ENCODE peak calls at places on chromosome 11, in five cellular contexts. F is SK-N-SH, G is HCT116, X is H1, E is sigmoid colon. P is an unnamed sample.

GRCh38 chr11:117414724-117415123 is 87.1 kb downstream of the CEP164 start:
- DNase-seq in F (no peak), G (no peak), X (no peak), E (peak; percentile 10), P (no peak)

GRCh38 chr11:19817265-19817851 is 104.7 kb downstream of the NAV2 start:
- DNase-seq in F (no peak), G (no peak), X (peak; percentile 77), E (no peak), P (no peak)

GRCh38 chr11:1931791-1932480 is 12.4 kb downstream of the TNNT3 start:
- DNase-seq in F (peak; percentile 38), G (no peak), X (no peak), E (no peak), P (no peak)

GRCh38 chr11:440065-441042 is 1.5 kb downstream of the ANO9 start:
- DNase-seq in F (peak; percentile 35), G (no peak), X (no peak), E (no peak), P (no peak)

GRCh38 chr11:61160487-61161189 is 588 bp downstream of the VPS37C start:
- DNase-seq in F (no peak), G (no peak), X (peak; percentile 55), E (no peak), P (no peak)

GRCh38 chr11:134266841-134267251 is 9.3 kb upstream of the GLB1L3 start:
- DNase-seq in F (no peak), G (no peak), X (no peak), E (no peak), P (peak; percentile 71)

GRCh38 chr11:31921066-31921465 is 109.9 kb upstream of the PAX6 start:
- DNase-seq in F (no peak), G (no peak), X (no peak), E (no peak), P (no peak)

GRCh38 chr11:58011771-58012170 is 11.9 kb upstream of the OR9Q1 start:
- DNase-seq in F (no peak), G (no peak), X (no peak), E (peak; percentile 29), P (no peak)

GRCh38 chr11:12496181-12497025 is 119.0 kb downstream of the PARVA start:
- DNase-seq in F (no peak), G (peak; percentile 18), X (peak; percentile 33), E (no peak), P (no peak)

GRCh38 chr11:70952171-70952570 is 300.2 kb downstream of the SHANK2 start:
- DNase-seq in F (no peak), G (no peak), X (no peak), E (no peak), P (peak; percentile 16)

GRCh38 chr11:116906479-116906878 is 69.1 kb upstream of the APOA1 start:
- DNase-seq in F (no peak), G (no peak), X (no peak), E (no peak), P (no peak)

DNA sequence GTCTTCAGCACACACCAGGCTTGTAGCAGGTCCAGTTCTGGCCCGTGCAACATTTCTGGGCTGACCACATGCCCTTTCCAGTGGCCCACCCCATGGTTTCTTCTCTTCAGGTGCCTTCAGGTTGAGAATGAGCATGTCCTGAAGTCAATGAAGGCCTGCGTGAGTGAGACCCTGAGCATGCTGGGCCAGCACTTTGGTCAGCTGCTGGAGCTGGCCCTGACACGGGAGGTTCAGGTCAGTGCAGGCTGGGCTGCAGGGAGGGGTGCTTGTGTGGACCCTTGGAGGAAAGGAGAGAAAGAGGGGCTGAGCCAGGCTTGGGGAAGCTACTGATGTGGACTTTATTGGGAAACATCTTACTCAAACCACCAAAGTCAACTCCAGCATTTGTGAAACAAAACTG is 63.5 kb downstream of the INSC start:
- DNase-seq in F (no peak), G (no peak), X (peak; percentile 11), E (no peak), P (no peak)
- TF ChIP-seq POLR2AphosphoS5 in F (no peak), G (no peak), X (no peak), E (no peak), P (no peak)

GRCh38 chr11:97367406-97368083 is 977.7 kb downstream of the JRKL start:
- DNase-seq in F (no peak), G (no peak), X (no peak), E (no peak), P (no peak)
- H3K9me3 ChIP-seq in F (peaks cover 3% of the 10 kb centered on the region), G (peaks cover 15% of the 10 kb centered on the region), X (no peaks in the 10 kb centered on the region), E (peaks cover 10% of the 10 kb centered on the region), P (no peaks in the 10 kb centered on the region)

GRCh38 chr11:114556135-114556534 is 3.5 kb downstream of the NXPE1 start:
- DNase-seq in F (no peak), G (no peak), X (no peak), E (no peak), P (no peak)
- H3K4me1 ChIP-seq in F (no peaks in the 10 kb centered on the region), G (no peaks in the 10 kb centered on the region), X (no peaks in the 10 kb centered on the region), E (no peaks in the 10 kb centered on the region), P (no peaks in the 10 kb centered on the region)

GRCh38 chr11:35170503-35170902 is 31.5 kb downstream of the CD44 start:
- DNase-seq in F (no peak), G (no peak), X (no peak), E (no peak), P (no peak)
- TF ChIP-seq POLR2AphosphoS5 in F (no peak), G (no peak), X (no peak), E (no peak), P (no peak)

DNA sequence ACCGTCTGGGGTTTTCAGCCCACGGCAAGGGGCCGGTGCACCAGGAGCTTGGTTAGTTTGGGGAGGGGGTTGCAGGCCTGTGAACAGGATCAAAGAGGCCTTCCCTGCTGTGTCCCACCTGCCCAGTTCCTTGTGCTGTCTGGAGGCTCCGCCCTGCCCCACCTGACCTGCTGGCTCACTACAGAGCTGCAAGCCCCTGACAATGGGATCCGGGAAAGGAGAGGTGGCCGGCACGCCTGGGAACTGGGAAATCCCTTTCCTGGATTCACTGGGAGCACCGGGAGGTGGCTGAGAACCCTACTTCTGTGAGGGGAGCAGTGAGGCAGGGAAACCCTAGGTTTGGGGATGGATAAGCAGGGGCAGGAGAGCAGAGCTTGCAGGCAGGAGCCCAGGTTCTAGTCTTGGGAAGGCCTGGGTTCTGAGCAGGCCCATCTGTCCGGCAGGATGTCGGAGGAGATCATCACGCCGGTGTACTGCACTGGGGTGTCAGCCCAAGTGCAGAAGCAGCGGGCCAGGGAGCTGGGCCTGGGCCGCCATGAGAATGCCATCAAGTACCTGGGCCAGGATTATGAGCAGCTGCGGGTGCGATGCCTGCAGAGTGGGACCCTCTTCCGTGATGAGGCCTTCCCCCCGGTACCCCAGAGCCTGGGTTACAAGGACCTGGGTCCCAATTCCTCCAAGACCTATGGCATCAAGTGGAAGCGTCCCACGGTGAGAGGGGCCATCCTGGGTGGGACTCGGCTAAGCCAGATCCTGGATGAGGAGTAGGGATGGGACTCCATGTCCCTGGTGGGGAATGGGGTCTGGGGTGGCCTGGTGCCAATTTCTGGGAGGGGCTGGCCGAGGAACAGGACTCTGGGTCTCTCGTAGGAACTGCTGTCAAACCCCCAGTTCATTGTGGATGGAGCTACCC is 786 bp downstream of the CAPN1 start:
- DNase-seq in F (no peak), G (peak; percentile 15), X (no peak), E (peak; percentile 77), P (peak; percentile 46)
- H3K9me3 ChIP-seq in F (no peaks in the 10 kb centered on the region), G (no peaks in the 10 kb centered on the region), X (no peaks in the 10 kb centered on the region), E (no peaks in the 10 kb centered on the region), P (no peaks in the 10 kb centered on the region)

GRCh38 chr11:45484326-45484725 is 181.1 kb downstream of the CHST1 start:
- DNase-seq in F (no peak), G (no peak), X (no peak), E (peak; percentile 40), P (no peak)
- H3K4me1 ChIP-seq in F (no peaks in the 10 kb centered on the region), G (peaks cover 5% of the 10 kb centered on the region), X (no peaks in the 10 kb centered on the region), E (no peaks in the 10 kb centered on the region), P (no peaks in the 10 kb centered on the region)

P was measured in prostate gland.